ENCODE peak calls at places on chromosomes 6 and 20, in seven cellular contexts. B, M, W, Q, U, O and G are unnamed samples.

GRCh38 chr20:47456041-47456537 is 45.6 kb upstream of the NCOA3 start:
- DNase-seq in B (no peak), M (no peak), W (no peak), Q (no peak), U (no peak), O (no peak), G (no peak)

GRCh38 chr20:1403624-1404023 is 10.8 kb upstream of the FKBP1A start:
- DNase-seq in B (no peak), M (no peak), W (no peak), Q (no peak), U (no peak), O (no peak), G (no peak)

GRCh38 chr6:157264701-157265100 is 58.6 kb downstream of the TMEM242 start:
- DNase-seq in B (no peak), M (no peak), W (no peak), Q (peak), U (no peak), O (no peak), G (no peak)

GRCh38 chr6:109241199-109241598 is 141.1 kb downstream of the CD164 start:
- DNase-seq in B (peak), M (peak), W (no peak), Q (no peak), U (no peak), O (no peak), G (no peak)

GRCh38 chr6:2426561-2427340 is 181.3 kb upstream of the GMDS start:
- DNase-seq in B (peak), M (peak), W (no peak), Q (peak), U (no peak), O (no peak), G (no peak)

GRCh38 chr6:3742426-3743344 is 8.8 kb downstream of the PXDC1 start:
- DNase-seq in B (peak), M (peak), W (peak), Q (peak), U (peak), O (no peak), G (peak)

GRCh38 chr6:74899416-74899815 is 306.4 kb downstream of the COL12A1 start:
- DNase-seq in B (peak), M (peak), W (no peak), Q (peak), U (peak), O (peak), G (no peak)

GRCh38 chr20:2796011-2796660 is 4.3 kb downstream of the CPXM1 start:
- DNase-seq in B (no peak), M (no peak), W (no peak), Q (no peak), U (no peak), O (no peak), G (no peak)

GRCh38 chr6:53065266-53066058 is at the start of gene FBXO9:
- DNase-seq in B (no peak), M (no peak), W (peak), Q (no peak), U (peak), O (no peak), G (peak)

GRCh38 chr6:136862662-136863061 is 40.3 kb downstream of the PEX7 start:
- DNase-seq in B (no peak), M (no peak), W (no peak), Q (no peak), U (no peak), O (no peak), G (no peak)

GRCh38 chr6:131199568-131200272 is 64.5 kb downstream of the AKAP7 start:
- DNase-seq in B (peak), M (peak), W (peak), Q (peak), U (peak), O (peak), G (peak)

GRCh38 chr20:22686097-22686496 is 101.7 kb upstream of the FOXA2 start:
- DNase-seq in B (peak), M (peak), W (no peak), Q (peak), U (peak), O (no peak), G (no peak)

GRCh38 chr6:55963301-55963700 is 87.9 kb upstream of the BMP5 start:
- DNase-seq in B (peak), M (no peak), W (no peak), Q (no peak), U (peak), O (no peak), G (no peak)
- TF ChIP-seq CTCF in B (peak), M (peak), W (no peak), Q (peak), U (peak), O (peak), G (no peak)

DNA sequence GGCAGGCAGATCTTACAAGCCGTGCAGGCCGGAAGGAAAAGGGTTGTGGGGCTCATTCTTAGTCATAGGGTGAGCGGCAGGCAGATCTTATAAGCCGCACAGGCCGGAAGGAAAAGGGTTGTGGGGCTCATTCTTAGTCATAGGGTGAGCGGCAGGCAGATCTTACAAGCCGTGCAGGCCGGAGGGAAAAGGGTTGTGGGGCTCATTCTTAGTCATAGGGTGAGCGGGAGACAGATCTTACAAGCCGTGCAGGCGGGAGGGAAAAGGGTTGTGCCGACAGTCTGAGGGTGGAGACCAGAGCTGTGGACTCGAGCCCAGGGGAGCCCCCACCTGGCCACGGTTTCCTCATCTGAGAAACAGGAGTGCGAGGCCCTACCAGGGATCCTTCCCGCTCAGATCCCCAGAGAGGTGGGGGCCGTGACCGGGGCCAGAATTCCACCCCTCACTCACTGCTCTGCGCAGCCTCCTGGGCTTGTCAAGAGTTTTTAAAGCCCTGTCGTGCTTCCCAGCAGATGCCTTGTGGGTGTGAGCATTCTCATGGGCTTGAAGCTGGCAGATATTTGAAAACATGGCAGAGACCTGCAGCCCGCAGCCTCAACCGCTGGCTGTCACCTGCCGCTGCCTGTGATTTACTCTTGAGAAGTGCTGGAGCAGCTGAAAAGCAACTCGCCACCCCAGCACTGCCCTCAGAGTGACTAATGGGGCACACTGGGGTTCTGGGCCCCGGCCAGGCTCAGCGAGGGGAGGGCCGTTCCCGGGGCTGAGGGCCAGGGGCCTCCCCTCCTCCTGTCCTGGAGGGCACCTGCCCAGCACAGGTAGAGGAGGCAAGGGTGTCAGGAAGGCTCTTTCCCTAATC is 31.9 kb downstream of the NTSR1 start:
- DNase-seq in B (peak), M (peak), W (peak), Q (peak), U (no peak), O (peak), G (peak)
- TF ChIP-seq CTCF in B (no peak), M (no peak), W (no peak), Q (no peak), U (no peak), O (no peak), G (no peak)

GRCh38 chr6:114327074-114327473 is 15.7 kb downstream of the HS3ST5 start:
- DNase-seq in B (no peak), M (no peak), W (no peak), Q (no peak), U (no peak), O (no peak), G (no peak)
- TF ChIP-seq CTCF in B (no peak), M (no peak), W (no peak), Q (no peak), U (peak), O (no peak), G (no peak)

GRCh38 chr6:138520463-138520862 is 21.2 kb upstream of the NHSL1 start:
- DNase-seq in B (peak), M (peak), W (peak), Q (peak), U (no peak), O (no peak), G (no peak)
- TF ChIP-seq CTCF in B (peak), M (peak), W (no peak), Q (peak), U (no peak), O (peak), G (peak)

DNA sequence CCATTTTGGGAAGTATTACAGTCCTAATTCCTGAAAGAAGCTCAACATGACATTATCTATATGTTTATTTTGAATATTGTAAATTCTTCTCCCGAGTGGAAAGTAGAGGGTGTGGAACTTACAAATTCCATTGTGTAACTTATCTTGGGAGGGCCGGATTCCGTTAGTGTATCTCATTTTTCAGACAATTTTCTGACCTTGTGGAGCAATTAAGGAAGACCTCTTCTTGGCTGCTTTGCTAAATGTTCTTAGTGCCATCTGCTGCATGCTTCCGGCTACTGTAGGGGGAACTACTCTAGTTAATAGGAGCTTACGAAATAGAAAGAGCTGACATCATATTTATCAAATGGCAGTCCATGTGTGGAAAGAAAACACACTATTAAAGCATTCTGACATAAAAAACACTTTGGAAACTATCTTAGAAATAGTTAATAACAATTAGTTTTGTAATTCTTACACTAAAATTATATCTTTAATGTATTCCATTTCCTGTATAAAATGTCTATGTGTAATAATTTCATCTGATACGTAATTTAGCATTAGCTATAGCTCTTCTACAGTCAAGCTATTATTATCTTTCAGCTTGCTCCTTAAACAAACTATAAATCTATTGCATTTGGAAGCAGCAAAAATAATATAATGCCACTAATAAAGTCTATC is 41.5 kb upstream of the KCNQ5 start:
- DNase-seq in B (peak), M (peak), W (peak), Q (peak), U (peak), O (peak), G (peak)
- TF ChIP-seq CTCF in B (peak), M (peak), W (peak), Q (peak), U (peak), O (peak), G (peak)

DNA sequence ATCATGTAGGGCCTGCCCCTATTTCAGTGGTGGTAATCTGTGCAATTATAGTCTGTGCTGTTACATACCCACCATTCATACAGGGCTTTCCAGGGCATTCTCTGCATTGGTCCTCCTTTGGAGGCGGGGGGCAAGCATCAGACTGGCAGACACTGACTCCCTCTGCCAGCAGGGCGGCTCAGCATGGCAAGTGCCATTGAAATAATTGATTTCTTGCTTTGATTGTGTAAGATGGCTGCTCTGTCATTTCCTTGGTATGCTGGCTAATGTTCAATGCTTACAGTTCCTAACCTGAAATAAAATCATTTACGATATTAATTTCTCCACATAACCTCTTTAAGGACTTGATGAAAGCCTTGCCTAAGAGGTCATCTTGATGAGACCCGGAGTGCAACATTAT is 387.1 kb downstream of the CDH4 start:
- DNase-seq in B (peak), M (no peak), W (no peak), Q (peak), U (no peak), O (no peak), G (no peak)
- TF ChIP-seq CTCF in B (no peak), M (peak), W (no peak), Q (no peak), U (no peak), O (peak), G (no peak)

DNA sequence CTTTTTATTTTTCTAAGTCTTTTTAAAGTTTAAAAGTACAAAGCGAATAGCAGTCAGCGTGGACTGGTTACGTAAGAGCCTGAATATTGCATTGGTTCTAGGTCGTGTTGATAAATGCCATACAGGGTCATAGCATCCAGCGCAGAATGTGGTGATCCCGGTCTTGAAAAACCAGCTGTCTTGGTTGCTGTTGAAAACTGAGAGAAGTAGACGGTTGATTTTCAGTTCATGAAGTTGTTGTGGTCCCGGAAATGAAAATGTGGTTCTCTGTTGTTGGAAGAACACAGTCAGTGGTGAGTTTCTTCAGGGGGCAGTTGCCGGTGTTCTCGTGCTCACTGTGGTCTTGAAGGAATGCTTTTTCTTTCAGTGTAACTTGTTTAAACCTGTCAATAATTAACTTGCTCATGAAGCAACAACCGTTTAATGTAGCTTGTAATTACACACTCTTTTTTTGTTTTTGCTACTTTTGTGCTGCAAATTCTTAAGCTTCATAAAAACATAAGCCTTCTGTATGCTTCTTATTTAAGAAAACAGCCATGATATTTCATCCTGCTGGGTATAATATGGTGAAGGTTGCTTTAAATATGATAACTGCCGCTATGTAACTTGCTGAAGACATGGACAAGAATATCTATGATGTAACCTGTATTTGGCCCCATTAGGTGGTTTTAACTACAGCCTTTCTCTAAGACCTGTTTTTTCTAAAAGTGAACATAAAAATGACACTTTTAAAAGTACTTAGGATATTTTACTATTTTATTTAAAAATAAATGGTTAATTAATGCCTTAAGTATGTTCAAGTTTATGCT is 64.8 kb upstream of the KIF25 start:
- DNase-seq in B (no peak), M (no peak), W (no peak), Q (peak), U (no peak), O (no peak), G (no peak)
- TF ChIP-seq CTCF in B (no peak), M (no peak), W (no peak), Q (no peak), U (no peak), O (no peak), G (no peak)

GRCh38 chr6:7312616-7313504 is at the start of gene SSR1:
- DNase-seq in B (peak), M (peak), W (peak), Q (peak), U (peak), O (peak), G (peak)
- TF ChIP-seq CTCF in B (no peak), M (no peak), W (no peak), Q (no peak), U (no peak), O (no peak), G (no peak)

GRCh38 chr6:35678814-35679213 is 9.9 kb downstream of the FKBP5 start:
- DNase-seq in B (no peak), M (no peak), W (no peak), Q (no peak), U (no peak), O (no peak), G (no peak)

GRCh38 chr6:35679399-35679798 is 9.3 kb downstream of the FKBP5 start:
- DNase-seq in B (no peak), M (no peak), W (no peak), Q (no peak), U (no peak), O (no peak), G (no peak)

GRCh38 chr6:35675871-35676459 is 12.8 kb downstream of the FKBP5 start:
- DNase-seq in B (no peak), M (no peak), W (no peak), Q (no peak), U (no peak), O (no peak), G (no peak)

GRCh38 chr6:35677456-35677855 is 11.3 kb downstream of the FKBP5 start:
- DNase-seq in B (no peak), M (no peak), W (no peak), Q (no peak), U (no peak), O (no peak), G (no peak)

GRCh38 chr6:35678021-35678654 is 10.6 kb downstream of the FKBP5 start:
- DNase-seq in B (peak), M (no peak), W (no peak), Q (no peak), U (no peak), O (no peak), G (no peak)
- TF ChIP-seq CTCF in B (no peak), M (no peak), W (no peak), Q (no peak), U (no peak), O (no peak), G (no peak)

GRCh38 chr20:54980321-54980960 is 505.0 kb downstream of the DOK5 start:
- DNase-seq in B (no peak), M (no peak), W (no peak), Q (peak), U (peak), O (no peak), G (no peak)
- TF ChIP-seq CTCF in B (no peak), M (peak), W (peak), Q (peak), U (no peak), O (peak), G (no peak)